ENCODE peak calls at places on chromosomes 11 and 22, in seven cellular contexts. Z is AG04449, B is right lobe of liver, F is foreskin keratinocyte, I is spleen, O is GM10248, D is left lung. W is an unnamed sample.

GRCh38 chr11:77064648-77065217 is 2.0 kb upstream of the CAPN5 start:
- DNase-seq in I (no peak), D (no peak), B (peak), Z (no peak), O (no peak), F (no peak), W (no peak)

GRCh38 chr22:32644252-32645100 is 157.0 kb upstream of the TIMP3 start:
- DNase-seq in O (no peak), Z (no peak), D (peak), F (peak), I (peak), B (peak), W (peak)

GRCh38 chr11:67033661-67034166 is 10.8 kb downstream of the SYT12 start:
- DNase-seq in Z (peak), I (no peak), D (no peak), O (no peak), B (no peak), F (peak), W (peak)

GRCh38 chr11:97683733-97684132 is 1293.9 kb downstream of the JRKL start:
- DNase-seq in D (no peak), F (peak), I (no peak), O (no peak), B (no peak), Z (no peak), W (peak)

GRCh38 chr11:47104337-47104950 is 72.2 kb downstream of the ARFGAP2 start:
- DNase-seq in D (no peak), O (no peak), F (no peak), B (no peak), Z (peak), I (no peak), W (no peak)

GRCh38 chr11:119742263-119742861 is 13.4 kb upstream of the NECTIN1 start:
- DNase-seq in D (no peak), O (no peak), B (no peak), F (no peak), Z (no peak), I (peak), W (no peak)

GRCh38 chr11:100687630-100688395 is 725 bp downstream of the ARHGAP42 start:
- DNase-seq in I (peak), D (peak), F (peak), B (peak), O (peak), Z (no peak), W (peak)

GRCh38 chr11:57336111-57336666 is 497 bp upstream of the SSRP1 start:
- DNase-seq in B (no peak), O (no peak), F (no peak), I (peak), D (no peak), Z (no peak), W (no peak)

GRCh38 chr22:47325249-47325648 is 562.8 kb downstream of the TBC1D22A start:
- DNase-seq in O (no peak), B (no peak), D (no peak), F (no peak), I (no peak), Z (no peak), W (no peak)

GRCh38 chr22:44392446-44392921 is 79.7 kb upstream of the SHISAL1 start:
- DNase-seq in F (peak), I (peak), D (peak), O (no peak), Z (no peak), B (peak), W (peak)

GRCh38 chr11:65274734-65275682 is 13.2 kb downstream of the POLA2 start:
- DNase-seq in D (peak), F (peak), Z (peak), I (peak), B (peak), O (peak), W (peak)

GRCh38 chr22:48631288-48631687 is 1196.4 kb downstream of the BRD1 start:
- DNase-seq in Z (no peak), O (no peak), F (no peak), D (no peak), B (no peak), I (no peak), W (no peak)

GRCh38 chr11:97015327-97015726 is 625.5 kb downstream of the JRKL start:
- DNase-seq in O (no peak), Z (no peak), B (no peak), F (no peak), D (no peak), I (no peak), W (no peak)

GRCh38 chr11:63767415-63768231 is 952 bp downstream of the ZFTA start:
- DNase-seq in B (peak), I (no peak), Z (no peak), O (peak), D (peak), F (peak), W (peak)

DNA sequence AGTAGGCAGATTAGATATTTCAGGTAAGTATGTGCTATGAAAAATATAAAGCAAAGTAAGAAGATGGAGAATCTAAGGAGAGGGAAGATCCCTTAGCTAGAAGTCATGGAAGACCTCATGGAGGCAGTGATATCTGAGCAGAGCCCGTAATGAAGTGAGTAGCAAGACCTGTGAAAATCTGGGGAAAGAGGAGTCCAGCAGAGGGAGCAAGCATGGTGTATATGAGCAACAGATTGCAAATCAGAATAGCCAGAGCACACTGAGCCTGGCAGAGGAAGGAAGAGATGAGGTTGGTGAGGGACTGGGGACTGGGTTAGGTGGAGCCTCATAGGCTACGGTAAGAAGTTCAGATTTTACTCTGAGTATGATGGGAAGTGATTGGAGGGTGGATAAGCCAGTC is 9.4 kb downstream of the LHFPL7 start:
- DNase-seq in O (no peak), B (no peak), I (no peak), D (no peak), F (no peak), Z (no peak), W (peak)
- TF ChIP-seq CTCF in O (peak), B (peak), I (no peak), D (no peak), F (peak), Z (no peak), W (peak)

GRCh38 chr11:35404397-35404775 is 15.0 kb downstream of the SLC1A2 start:
- DNase-seq in B (no peak), Z (no peak), F (no peak), I (no peak), O (no peak), D (peak), W (peak)
- TF ChIP-seq CTCF in B (peak), Z (peak), F (peak), I (peak), O (peak), D (peak), W (peak)

DNA sequence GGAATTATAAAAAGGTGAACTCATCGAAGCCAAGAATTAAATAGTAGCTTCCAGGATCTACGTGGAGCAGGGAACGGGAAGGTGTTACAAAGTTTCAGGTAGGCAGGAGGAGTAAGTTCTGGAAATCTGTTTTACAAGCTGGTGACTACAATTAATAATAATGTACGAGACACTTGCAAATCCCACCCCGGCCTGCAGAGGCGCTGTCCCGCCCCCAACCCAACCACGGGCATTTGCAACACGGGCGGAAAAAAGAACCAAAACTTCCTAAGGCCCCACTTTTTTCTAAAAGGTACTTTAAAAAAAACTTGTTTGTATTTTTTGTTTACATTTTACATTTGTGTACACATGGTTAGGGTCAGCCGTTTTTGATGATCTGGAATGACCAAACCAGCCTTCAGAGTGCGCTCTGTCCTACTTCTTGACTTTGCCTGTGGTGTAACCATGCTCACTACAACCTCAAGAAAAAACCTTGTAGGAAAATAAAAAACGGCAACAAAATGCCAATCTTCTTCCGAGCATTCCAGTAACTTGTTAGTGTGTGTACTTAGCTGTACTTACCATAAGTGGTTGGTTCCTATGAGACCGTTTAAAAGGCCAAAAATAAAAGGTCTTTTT is 449.6 kb upstream of the B3GAT1 start:
- DNase-seq in I (no peak), F (no peak), D (no peak), B (no peak), O (no peak), Z (no peak), W (no peak)
- TF ChIP-seq CTCF in I (no peak), F (no peak), D (no peak), B (peak), O (no peak), Z (no peak), W (no peak)

GRCh38 chr11:116335891-116336290 is 436.9 kb downstream of the BUD13 start:
- DNase-seq in O (no peak), D (no peak), B (no peak), F (no peak), I (no peak), Z (no peak), W (no peak)
- TF ChIP-seq CTCF in O (no peak), D (no peak), B (no peak), F (no peak), I (no peak), Z (no peak), W (no peak)

GRCh38 chr22:29207231-29207550 is 1.5 kb downstream of the EMID1 start:
- DNase-seq in Z (no peak), I (no peak), F (no peak), O (no peak), D (no peak), B (no peak), W (no peak)

GRCh38 chr22:29204617-29205183 is 996 bp upstream of the EMID1 start:
- DNase-seq in B (no peak), I (no peak), O (no peak), F (no peak), Z (no peak), D (no peak), W (no peak)

GRCh38 chr22:29205260-29205597 is 467 bp upstream of the EMID1 start:
- DNase-seq in I (no peak), B (no peak), D (no peak), O (no peak), F (no peak), Z (no peak), W (no peak)

GRCh38 chr22:29206372-29207230 is 905 bp downstream of the EMID1 start:
- DNase-seq in B (no peak), F (no peak), D (no peak), Z (no peak), I (no peak), O (no peak), W (no peak)

GRCh38 chr22:29205598-29206371 is at the start of gene EMID1:
- DNase-seq in B (no peak), O (peak), F (no peak), Z (no peak), D (no peak), I (peak), W (no peak)
- TF ChIP-seq CTCF in B (peak), O (peak), F (peak), Z (peak), D (no peak), I (no peak), W (no peak)

GRCh38 chr11:35015621-35016387 is 99.4 kb downstream of the PDHX start:
- DNase-seq in D (no peak), B (no peak), F (no peak), Z (no peak), I (no peak), O (no peak), W (no peak)

GRCh38 chr11:35011944-35012343 is 95.5 kb downstream of the PDHX start:
- DNase-seq in B (no peak), I (no peak), O (no peak), D (no peak), Z (no peak), F (no peak), W (no peak)

GRCh38 chr11:35012467-35013191 is 96.2 kb downstream of the PDHX start:
- DNase-seq in O (peak), Z (no peak), D (no peak), I (no peak), B (no peak), F (no peak), W (no peak)

GRCh38 chr11:35014352-35014751 is 97.9 kb downstream of the PDHX start:
- DNase-seq in D (no peak), O (no peak), Z (peak), F (peak), I (no peak), B (no peak), W (no peak)

GRCh38 chr11:35013514-35014191 is 97.2 kb downstream of the PDHX start:
- DNase-seq in I (no peak), B (no peak), O (peak), Z (no peak), D (no peak), F (no peak), W (no peak)
- TF ChIP-seq CTCF in I (no peak), B (no peak), O (no peak), Z (no peak), D (no peak), F (no peak), W (no peak)

GRCh38 chr11:44840085-44840478 is 110.6 kb downstream of the TP53I11 start:
- DNase-seq in B (no peak), Z (no peak), I (no peak), D (no peak), O (no peak), F (no peak), W (no peak)
- TF ChIP-seq CTCF in B (no peak), Z (no peak), I (no peak), D (no peak), O (no peak), F (no peak), W (no peak)

DNA sequence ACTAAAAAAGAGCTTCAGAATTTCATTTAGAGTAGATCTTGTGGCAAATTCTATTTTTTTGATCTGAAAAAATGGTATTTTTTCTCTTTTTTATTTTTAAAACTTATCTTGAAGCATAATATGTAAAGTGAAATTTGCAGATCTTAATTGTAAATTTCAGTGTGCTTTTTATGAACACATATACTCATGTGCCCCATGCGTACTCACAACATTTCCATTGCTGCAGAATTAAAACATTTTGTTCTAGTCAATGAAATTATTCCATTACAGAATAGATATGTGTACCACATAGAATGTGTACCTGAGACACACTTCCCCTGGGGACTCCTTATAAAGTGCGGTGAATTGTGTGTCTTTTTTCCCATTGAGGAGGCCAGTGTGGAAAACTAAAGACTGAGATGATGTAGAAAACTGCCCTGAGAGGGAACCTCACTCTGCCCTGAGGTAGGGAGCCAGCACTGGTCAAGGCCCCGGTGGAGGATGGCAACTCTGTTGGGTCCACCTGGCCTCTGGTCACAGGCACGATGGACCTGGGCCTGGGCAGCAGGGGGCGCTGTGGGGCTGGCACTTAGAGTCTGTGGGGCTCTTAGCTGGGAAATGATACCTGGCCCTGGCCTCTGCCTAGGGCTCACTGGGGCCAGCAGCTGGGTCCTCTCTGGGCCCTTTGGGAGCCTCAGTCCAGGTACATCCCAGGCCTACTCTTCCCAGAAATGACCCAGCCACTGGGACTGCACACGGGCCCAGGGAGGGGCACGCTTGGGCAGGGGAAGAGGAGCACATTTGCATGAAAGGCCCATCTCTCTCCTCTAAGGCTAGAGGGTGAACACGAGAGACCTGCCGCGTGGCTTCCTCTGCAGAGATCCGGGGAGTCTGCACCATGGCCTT is 77.9 kb upstream of the TOP3B start:
- DNase-seq in D (peak), O (peak), Z (no peak), B (peak), F (no peak), I (peak), W (peak)
- TF ChIP-seq CTCF in D (peak), O (peak), Z (peak), B (peak), F (peak), I (peak), W (peak)

DNA sequence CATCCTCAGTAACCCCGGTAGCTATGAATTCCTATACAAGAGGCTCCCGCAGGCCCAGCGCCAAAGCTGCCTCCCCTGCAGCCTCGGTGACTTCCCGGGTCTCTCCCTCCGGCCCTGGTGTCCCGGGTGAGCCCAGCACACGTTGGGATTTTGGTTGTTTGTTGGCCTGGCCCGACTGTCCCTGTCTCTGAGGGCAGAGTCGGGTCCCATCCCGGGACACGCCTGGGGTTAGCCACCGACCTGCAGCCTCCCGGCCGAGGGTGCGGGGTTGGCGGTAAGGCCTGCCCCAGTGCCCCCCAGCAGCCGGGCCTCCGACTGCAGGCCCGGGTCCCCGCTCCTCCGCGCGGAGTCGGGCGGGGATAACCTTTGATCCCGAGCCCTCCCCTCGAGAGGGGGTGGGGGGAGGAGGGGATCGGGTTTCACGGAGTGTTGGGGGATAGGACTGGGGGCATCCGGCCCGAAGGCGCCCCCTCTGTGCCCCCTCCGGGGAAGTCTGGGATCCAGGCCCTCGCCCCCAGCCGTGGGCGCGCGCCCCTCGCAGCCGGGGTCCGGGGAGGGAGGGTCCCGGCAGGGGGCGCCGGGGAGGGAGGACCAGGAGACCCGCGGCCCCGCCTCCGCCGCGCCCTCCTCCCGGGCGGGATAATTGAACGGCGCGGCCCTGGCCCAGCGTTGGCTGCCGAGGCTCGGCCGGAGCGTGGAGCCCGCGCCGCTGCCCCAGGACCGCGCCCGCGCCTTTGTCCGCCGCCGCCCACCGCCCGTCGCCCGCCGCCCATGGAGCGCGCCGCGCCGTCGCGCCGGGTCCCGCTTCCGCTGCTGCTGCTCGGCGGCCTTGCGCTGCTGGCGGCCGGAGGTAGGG is at the start of gene FBLN1:
- DNase-seq in B (no peak), I (no peak), F (no peak), Z (no peak), O (no peak), D (no peak), W (peak)
- TF ChIP-seq CTCF in B (no peak), I (no peak), F (peak), Z (peak), O (no peak), D (no peak), W (peak)

DNA sequence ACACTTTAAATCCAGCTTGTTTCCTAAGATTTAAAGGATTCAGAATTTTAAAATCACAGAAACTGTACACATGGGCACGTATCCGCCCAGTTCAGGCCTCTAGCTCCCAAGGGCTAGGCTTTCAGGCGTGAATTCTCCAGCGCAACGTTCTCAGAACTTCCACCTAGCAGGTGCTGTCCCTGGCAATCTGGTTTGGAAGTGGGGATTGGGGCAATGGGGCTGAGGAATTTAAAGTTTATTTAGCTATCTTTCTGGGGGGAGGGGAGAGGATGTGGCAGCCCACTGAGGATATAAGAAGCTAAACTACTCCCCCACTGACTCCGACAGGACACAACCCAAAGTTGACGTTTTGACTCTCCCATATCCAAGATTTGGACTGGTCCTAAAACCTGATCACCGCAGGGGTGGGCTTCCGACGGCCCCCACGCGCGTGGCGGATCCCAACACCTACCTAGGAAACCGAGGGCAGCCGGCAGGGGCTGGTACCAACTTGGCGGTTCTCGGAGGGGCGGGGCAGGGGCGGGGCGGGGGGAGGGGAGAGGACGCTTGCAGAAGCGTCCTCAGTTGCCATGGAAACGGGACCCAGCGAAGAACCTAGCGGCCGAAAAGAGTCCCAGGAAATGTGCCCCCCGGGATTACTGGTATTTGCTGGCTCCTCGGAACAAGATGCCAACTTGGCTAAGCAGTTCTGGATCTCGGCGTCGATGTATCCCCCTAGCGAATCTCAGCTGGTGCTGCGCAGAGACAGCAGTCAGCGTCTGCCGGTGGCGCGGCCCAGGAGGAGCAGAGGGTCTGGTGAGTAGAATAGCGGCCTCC is at the start of gene HOATZ:
- DNase-seq in D (no peak), I (no peak), B (no peak), O (peak), Z (no peak), F (no peak), W (no peak)
- TF ChIP-seq CTCF in D (no peak), I (no peak), B (no peak), O (no peak), Z (peak), F (peak), W (no peak)